ENCODE peak calls at places on chromosomes 2 and 18, in ten cellular contexts. W, F, B, I, A, U, C, O, T and N are unnamed samples.

GRCh38 chr2:160812830-160813505 is 319.4 kb upstream of the RBMS1 start:
- DNase-seq in W (no peak), F (no peak), B (no peak), I (no peak), A (no peak), U (no peak), C (no peak), O (no peak), T (no peak), N (no peak)

GRCh38 chr2:14804912-14805311 is 172.4 kb downstream of the LRATD1 start:
- DNase-seq in W (no peak), F (no peak), B (no peak), I (no peak), A (no peak), U (peak; percentile 58), C (no peak), O (no peak), T (no peak), N (no peak)

GRCh38 chr18:61908661-61909060 is 15.9 kb upstream of the RNF152 start:
- DNase-seq in W (no peak), F (no peak), B (no peak), I (no peak), A (no peak), U (no peak), C (no peak), O (no peak), T (no peak), N (no peak)

GRCh38 chr2:217510790-217511291 is 492.0 kb downstream of the TNS1 start:
- DNase-seq in W (peak; percentile 64), F (no peak), B (no peak), I (peak; percentile 68), A (peak; percentile 88), U (peak; percentile 94), C (peak; percentile 74), O (peak; percentile 84), T (peak; percentile 74), N (peak; percentile 70)

GRCh38 chr2:236642584-236643291 is 73.1 kb downstream of the ACKR3 start:
- DNase-seq in W (peak; percentile 62), F (peak; percentile 88), B (no peak), I (no peak), A (peak; percentile 95), U (no peak), C (no peak), O (peak; percentile 96), T (peak; percentile 100), N (no peak)

GRCh38 chr2:10283106-10284062 is 19.3 kb upstream of the HPCAL1 start:
- DNase-seq in W (peak; percentile 97), F (peak; percentile 67), B (no peak), I (no peak), A (peak; percentile 46), U (no peak), C (no peak), O (peak; percentile 99), T (peak; percentile 79), N (no peak)

GRCh38 chr2:239194731-239195317 is 206.0 kb downstream of the HDAC4 start:
- DNase-seq in W (no peak), F (peak; percentile 51), B (no peak), I (no peak), A (no peak), U (no peak), C (no peak), O (no peak), T (no peak), N (no peak)

GRCh38 chr18:47779381-47779780 is 151.1 kb downstream of the SMAD2 start:
- DNase-seq in W (no peak), F (no peak), B (no peak), I (no peak), A (no peak), U (no peak), C (no peak), O (no peak), T (no peak), N (no peak)

GRCh38 chr2:157055660-157056199 is 201.8 kb upstream of the GALNT5 start:
- DNase-seq in W (no peak), F (no peak), B (no peak), I (no peak), A (peak; percentile 29), U (peak; percentile 25), C (no peak), O (peak; percentile 36), T (peak; percentile 29), N (no peak)

GRCh38 chr2:80303006-80303741 is 1.4 kb downstream of the LRRTM1 start:
- DNase-seq in W (no peak), F (no peak), B (no peak), I (no peak), A (no peak), U (peak; percentile 76), C (no peak), O (no peak), T (no peak), N (no peak)

GRCh38 chr2:218999881-219000568 is 6.8 kb upstream of the CRYBA2 start:
- DNase-seq in W (no peak), F (no peak), B (no peak), I (peak; percentile 74), A (no peak), U (peak; percentile 56), C (peak; percentile 71), O (no peak), T (no peak), N (peak; percentile 95)

GRCh38 chr18:7840445-7840844 is 273.3 kb downstream of the PTPRM start:
- DNase-seq in W (no peak), F (no peak), B (no peak), I (no peak), A (no peak), U (no peak), C (no peak), O (no peak), T (no peak), N (no peak)

GRCh38 chr18:77223653-77224052 is 26.0 kb upstream of the GALR1 start:
- DNase-seq in W (peak; percentile 3), F (no peak), B (no peak), I (no peak), A (no peak), U (no peak), C (no peak), O (peak; percentile 64), T (peak; percentile 46), N (no peak)

GRCh38 chr2:175817200-175817599 is 184.9 kb downstream of the LNPK start:
- DNase-seq in W (no peak), F (no peak), B (no peak), I (no peak), A (no peak), U (no peak), C (no peak), O (no peak), T (no peak), N (no peak)

GRCh38 chr2:102619414-102620319 is at the start of gene SLC9A2:
- DNase-seq in W (peak; percentile 73), F (no peak), B (no peak), I (no peak), A (no peak), U (peak; percentile 83), C (no peak), O (no peak), T (peak; percentile 1), N (peak; percentile 33)

GRCh38 chr2:216661639-216662375 is 28.6 kb downstream of the IGFBP2 start:
- DNase-seq in W (no peak), F (no peak), B (no peak), I (no peak), A (no peak), U (no peak), C (no peak), O (no peak), T (no peak), N (no peak)

GRCh38 chr18:30970201-30970816 is 72.2 kb downstream of the DSC3 start:
- DNase-seq in W (peak; percentile 16), F (no peak), B (no peak), I (peak; percentile 31), A (peak; percentile 14), U (peak; percentile 58), C (peak; percentile 23), O (peak; percentile 43), T (peak; percentile 32), N (no peak)

GRCh38 chr2:130375291-130376266 is 19.7 kb downstream of the PTPN18 start:
- DNase-seq in W (no peak), F (no peak), B (no peak), I (no peak), A (no peak), U (no peak), C (no peak), O (no peak), T (no peak), N (no peak)

GRCh38 chr18:57789105-57789504 is 14.0 kb downstream of the ATP8B1 start:
- DNase-seq in W (no peak), F (no peak), B (no peak), I (no peak), A (no peak), U (no peak), C (no peak), O (no peak), T (peak; percentile 68), N (no peak)

GRCh38 chr2:43220982-43221659 is 5.3 kb downstream of the ZFP36L2 start:
- DNase-seq in W (peak; percentile 49), F (peak; percentile 78), B (no peak), I (no peak), A (peak; percentile 96), U (peak; percentile 98), C (no peak), O (no peak), T (peak; percentile 94), N (no peak)

GRCh38 chr2:241859436-241860183 is 916 bp upstream of the PDCD1 start:
- DNase-seq in W (no peak), F (no peak), B (no peak), I (no peak), A (no peak), U (no peak), C (no peak), O (no peak), T (no peak), N (no peak)